ENCODE peak calls at places on chromosomes 7 and 10, in seven cellular contexts. F is stimulated activated CD4-positive, alpha-beta T cell treated with anti-CD3 and anti-CD28 coated beads, TNF-alpha, amount 100 ng/mL, for 1 hour; B is NCI-H69; P is esophagus squamous epithelium; J is NB4; R is LoVo; E is DMS53. M is an unnamed sample.

GRCh38 chr7:94149776-94150545 is 145.8 kb upstream of the BET1 start:
- DNase-seq in F (no peak), B (no peak), P (no peak), J (no peak), R (no peak), E (no peak), M (no peak)

GRCh38 chr7:105365541-105366534 is 22.9 kb downstream of the SRPK2 start:
- DNase-seq in F (no peak), B (no peak), P (no peak), J (no peak), R (no peak), E (peak), M (no peak)

GRCh38 chr10:127129104-127129503 is 67.3 kb downstream of the INSYN2A start:
- DNase-seq in F (no peak), B (no peak), P (no peak), J (no peak), R (no peak), E (no peak), M (no peak)

GRCh38 chr7:43537765-43538403 is 45.0 kb upstream of the STK17A start:
- DNase-seq in F (no peak), B (no peak), P (no peak), J (no peak), R (no peak), E (no peak), M (no peak)

GRCh38 chr7:41540601-41541000 is 162.3 kb downstream of the INHBA start:
- DNase-seq in F (no peak), B (no peak), P (no peak), J (no peak), R (no peak), E (no peak), M (no peak)

GRCh38 chr10:8296090-8296741 is 241.7 kb downstream of the GATA3 start:
- DNase-seq in F (no peak), B (peak), P (no peak), J (no peak), R (no peak), E (no peak), M (no peak)

GRCh38 chr7:154794147-154794780 is 208.7 kb downstream of the PAXIP1 start:
- DNase-seq in F (no peak), B (no peak), P (no peak), J (no peak), R (no peak), E (peak), M (no peak)

GRCh38 chr7:135247746-135248471 is 14.3 kb downstream of the STRA8 start:
- DNase-seq in F (no peak), B (no peak), P (no peak), J (no peak), R (no peak), E (no peak), M (no peak)

GRCh38 chr7:70356324-70356797 is 758.1 kb downstream of the AUTS2 start:
- DNase-seq in F (no peak), B (peak), P (no peak), J (no peak), R (no peak), E (peak), M (no peak)

GRCh38 chr7:105267244-105267643 is 121.5 kb downstream of the SRPK2 start:
- DNase-seq in F (no peak), B (peak), P (no peak), J (no peak), R (no peak), E (no peak), M (no peak)

GRCh38 chr7:88291401-88292173 is 15.1 kb downstream of the STEAP4 start:
- DNase-seq in F (no peak), B (no peak), P (no peak), J (no peak), R (peak), E (peak), M (no peak)

GRCh38 chr7:55964802-55965470 is 551 bp downstream of the NIPSNAP2 start:
- DNase-seq in F (peak), B (peak), P (no peak), J (peak), R (peak), E (peak), M (peak)